ENCODE peak calls at places on chromosome 13, in ten cellular contexts. Q, O, F, L, V, S, U, A, K and D are unnamed samples.

GRCh38 chr13:49569993-49570689 is 15.2 kb downstream of the RCBTB1 start:
- DNase-seq in Q (no peak), O (peak), F (no peak), L (no peak), V (no peak), S (no peak), U (no peak), A (no peak), K (no peak), D (peak)

GRCh38 chr13:79405831-79406596 is at the start of gene RBM26:
- DNase-seq in Q (peak), O (peak), F (peak), L (peak), V (peak), S (peak), U (peak), A (peak), K (peak), D (peak)

GRCh38 chr13:45807520-45808099 is 43.9 kb downstream of the SIAH3 start:
- DNase-seq in Q (no peak), O (peak), F (peak), L (peak), V (no peak), S (no peak), U (no peak), A (no peak), K (peak), D (peak)

GRCh38 chr13:46373623-46374022 is 13.4 kb downstream of the RUBCNL start:
- DNase-seq in Q (no peak), O (no peak), F (no peak), L (no peak), V (no peak), S (no peak), U (no peak), A (no peak), K (peak), D (no peak)

GRCh38 chr13:31361673-31362072 is 161.9 kb downstream of the B3GLCT start:
- DNase-seq in Q (no peak), O (no peak), F (no peak), L (no peak), V (no peak), S (no peak), U (no peak), A (no peak), K (no peak), D (no peak)

GRCh38 chr13:94157705-94158218 is 321.7 kb downstream of the DCT start:
- DNase-seq in Q (no peak), O (no peak), F (no peak), L (no peak), V (no peak), S (no peak), U (no peak), A (no peak), K (no peak), D (no peak)

GRCh38 chr13:51269039-51269438 is 46.8 kb downstream of the FAM124A start:
- DNase-seq in Q (no peak), O (peak), F (peak), L (no peak), V (peak), S (no peak), U (no peak), A (no peak), K (no peak), D (no peak)

GRCh38 chr13:31209172-31209818 is 9.5 kb downstream of the B3GLCT start:
- DNase-seq in Q (peak), O (peak), F (peak), L (peak), V (no peak), S (peak), U (peak), A (peak), K (no peak), D (no peak)

GRCh38 chr13:22793598-22794134 is 387.1 kb upstream of the SGCG start:
- DNase-seq in Q (peak), O (peak), F (no peak), L (peak), V (no peak), S (no peak), U (no peak), A (no peak), K (no peak), D (no peak)

GRCh38 chr13:77113496-77113895 is 86.5 kb upstream of the FBXL3 start:
- DNase-seq in Q (no peak), O (peak), F (no peak), L (no peak), V (no peak), S (no peak), U (no peak), A (no peak), K (no peak), D (no peak)

GRCh38 chr13:93180376-93180966 is 46.1 kb upstream of the GPC6 start:
- DNase-seq in Q (no peak), O (peak), F (no peak), L (no peak), V (peak), S (no peak), U (no peak), A (no peak), K (no peak), D (no peak)

GRCh38 chr13:108083056-108083455 is 132.3 kb downstream of the LIG4 start:
- DNase-seq in Q (no peak), O (peak), F (peak), L (no peak), V (no peak), S (no peak), U (no peak), A (no peak), K (no peak), D (no peak)

GRCh38 chr13:39196957-39197644 is 158.8 kb downstream of the NHLRC3 start:
- DNase-seq in Q (no peak), O (peak), F (no peak), L (no peak), V (no peak), S (no peak), U (no peak), A (no peak), K (no peak), D (no peak)

GRCh38 chr13:106415971-106416370 is 119.5 kb downstream of the EFNB2 start:
- DNase-seq in Q (no peak), O (no peak), F (no peak), L (no peak), V (no peak), S (no peak), U (no peak), A (no peak), K (no peak), D (no peak)

GRCh38 chr13:94620286-94620896 is 18.7 kb downstream of the GPR180 start:
- DNase-seq in Q (peak), O (peak), F (no peak), L (peak), V (no peak), S (no peak), U (no peak), A (no peak), K (peak), D (peak)

GRCh38 chr13:38657191-38657590 is 29.7 kb upstream of the FREM2 start:
- DNase-seq in Q (no peak), O (peak), F (no peak), L (no peak), V (no peak), S (no peak), U (no peak), A (no peak), K (no peak), D (no peak)

GRCh38 chr13:26062853-26063444 is 11.1 kb upstream of the SHISA2 start:
- DNase-seq in Q (peak), O (peak), F (no peak), L (peak), V (no peak), S (no peak), U (no peak), A (no peak), K (peak), D (peak)

GRCh38 chr13:92461402-92461801 is 765.2 kb upstream of the GPC6 start:
- DNase-seq in Q (no peak), O (no peak), F (no peak), L (no peak), V (no peak), S (no peak), U (no peak), A (no peak), K (no peak), D (no peak)

GRCh38 chr13:107250626-107251025 is 682.7 kb upstream of the ARGLU1 start:
- DNase-seq in Q (no peak), O (peak), F (no peak), L (no peak), V (no peak), S (no peak), U (no peak), A (no peak), K (no peak), D (no peak)

GRCh38 chr13:51822106-51822840 is 18.3 kb upstream of the DHRS12 start:
- DNase-seq in Q (no peak), O (no peak), F (no peak), L (no peak), V (no peak), S (no peak), U (no peak), A (no peak), K (no peak), D (no peak)

GRCh38 chr13:25046985-25047660 is 48.8 kb upstream of the PABPC3 start:
- DNase-seq in Q (peak), O (peak), F (no peak), L (peak), V (no peak), S (no peak), U (no peak), A (no peak), K (no peak), D (peak)

GRCh38 chr13:104571161-104571889 is 1505.1 kb upstream of the SLC10A2 start:
- DNase-seq in Q (peak), O (peak), F (peak), L (peak), V (peak), S (no peak), U (no peak), A (peak), K (no peak), D (peak)

GRCh38 chr13:112723771-112724170 is 33.9 kb downstream of the ATP11A start:
- DNase-seq in Q (no peak), O (no peak), F (no peak), L (no peak), V (no peak), S (no peak), U (no peak), A (peak), K (no peak), D (no peak)

GRCh38 chr13:114012921-114013320 is 39.0 kb upstream of the C13orf46 start:
- DNase-seq in Q (no peak), O (no peak), F (no peak), L (no peak), V (no peak), S (no peak), U (no peak), A (no peak), K (no peak), D (no peak)

GRCh38 chr13:23963184-23963931 is 66.1 kb upstream of the C1QTNF9B start:
- DNase-seq in Q (no peak), O (no peak), F (no peak), L (no peak), V (no peak), S (no peak), U (no peak), A (no peak), K (no peak), D (no peak)

GRCh38 chr13:52034616-52035226 is 10.2 kb downstream of the UTP14C start:
- DNase-seq in Q (no peak), O (no peak), F (no peak), L (no peak), V (no peak), S (no peak), U (no peak), A (no peak), K (no peak), D (no peak)

GRCh38 chr13:20799726-20800416 is 26.1 kb upstream of the EEF1AKMT1 start:
- DNase-seq in Q (no peak), O (peak), F (no peak), L (peak), V (no peak), S (no peak), U (no peak), A (no peak), K (no peak), D (peak)

GRCh38 chr13:75761373-75761772 is 125.2 kb downstream of the LMO7 start:
- DNase-seq in Q (no peak), O (no peak), F (no peak), L (no peak), V (no peak), S (no peak), U (no peak), A (no peak), K (no peak), D (peak)

GRCh38 chr13:27293051-27293691 is 22.5 kb downstream of the RASL11A start:
- DNase-seq in Q (no peak), O (no peak), F (no peak), L (no peak), V (no peak), S (no peak), U (no peak), A (no peak), K (peak), D (no peak)

GRCh38 chr13:47955836-47956235 is 45.2 kb downstream of the SUCLA2 start:
- DNase-seq in Q (no peak), O (no peak), F (no peak), L (no peak), V (no peak), S (no peak), U (no peak), A (no peak), K (no peak), D (no peak)

GRCh38 chr13:46404732-46405097 is 17.7 kb upstream of the RUBCNL start:
- DNase-seq in Q (no peak), O (no peak), F (no peak), L (no peak), V (no peak), S (no peak), U (no peak), A (no peak), K (no peak), D (no peak)

GRCh38 chr13:71618154-71618553 is 248.8 kb downstream of the DACH1 start:
- DNase-seq in Q (no peak), O (peak), F (peak), L (no peak), V (no peak), S (no peak), U (no peak), A (no peak), K (no peak), D (no peak)

GRCh38 chr13:19818223-19818842 is 35.6 kb upstream of the PSPC1 start:
- DNase-seq in Q (peak), O (no peak), F (no peak), L (peak), V (no peak), S (peak), U (peak), A (peak), K (peak), D (no peak)

GRCh38 chr13:39634956-39635355 is 20.5 kb upstream of the COG6 start:
- DNase-seq in Q (no peak), O (no peak), F (no peak), L (no peak), V (no peak), S (no peak), U (no peak), A (no peak), K (no peak), D (no peak)

GRCh38 chr13:27354379-27354778 is 70.0 kb upstream of the GTF3A start:
- DNase-seq in Q (no peak), O (peak), F (no peak), L (no peak), V (no peak), S (no peak), U (no peak), A (no peak), K (no peak), D (no peak)

DNA sequence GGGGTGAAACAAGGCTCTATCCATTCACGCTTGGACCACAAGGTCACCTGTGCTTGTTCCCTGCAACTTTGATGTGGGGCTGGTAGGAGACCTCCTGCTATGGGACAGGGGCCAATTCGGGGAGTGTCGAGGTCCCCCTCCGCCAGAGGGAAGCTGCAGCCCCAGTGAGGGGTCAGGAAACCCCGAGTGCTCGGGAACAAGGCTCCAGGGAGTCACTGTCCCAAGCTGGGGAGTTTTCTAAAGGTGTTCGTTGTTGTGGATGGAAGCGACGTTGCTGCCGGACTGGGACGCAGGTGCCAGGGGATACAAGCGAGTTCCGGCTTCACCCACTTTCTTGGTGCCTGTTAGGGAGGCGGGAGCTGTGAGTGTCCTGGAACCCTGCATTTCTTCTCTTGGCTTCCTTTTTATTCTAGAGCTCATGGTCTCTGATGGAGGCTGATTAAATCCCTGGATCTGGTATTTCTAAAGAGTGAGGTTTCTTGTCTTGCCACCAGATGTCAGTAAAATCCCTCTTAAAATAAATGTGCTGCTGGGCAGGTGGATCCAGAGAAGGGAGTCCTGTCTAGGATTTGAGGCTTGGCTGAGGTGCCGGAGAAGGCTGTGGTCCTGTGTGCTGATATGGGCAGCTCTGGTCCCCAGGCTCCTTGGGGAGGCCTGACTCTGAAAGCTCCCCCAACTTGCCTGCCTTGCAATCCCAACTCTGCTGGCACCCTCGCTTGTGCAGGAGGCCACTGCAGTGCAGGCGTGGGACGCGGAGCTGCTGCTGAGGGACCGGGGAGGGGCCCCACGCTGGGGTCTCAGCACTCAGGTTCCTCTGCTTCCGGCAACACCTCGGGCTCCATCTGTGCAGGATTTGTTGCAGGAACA is 153.9 kb downstream of the TEX29 start:
- DNase-seq in Q (no peak), O (peak), F (no peak), L (peak), V (no peak), S (no peak), U (no peak), A (no peak), K (peak), D (peak)
- TF ChIP-seq CTCF in Q (peak), O (peak), F (peak), L (peak), V (peak), S (peak), U (peak), A (peak), K (peak), D (peak)

GRCh38 chr13:43305416-43305815 is 282.0 kb downstream of the DNAJC15 start:
- DNase-seq in Q (no peak), O (peak), F (no peak), L (no peak), V (no peak), S (no peak), U (no peak), A (no peak), K (no peak), D (no peak)
- TF ChIP-seq CTCF in Q (no peak), O (no peak), F (no peak), L (no peak), V (no peak), S (no peak), U (no peak), A (no peak), K (no peak), D (no peak)

GRCh38 chr13:34145061-34145460 is 327.1 kb downstream of the RFC3 start:
- DNase-seq in Q (no peak), O (no peak), F (no peak), L (no peak), V (no peak), S (no peak), U (no peak), A (no peak), K (no peak), D (no peak)

GRCh38 chr13:34139660-34140059 is 321.7 kb downstream of the RFC3 start:
- DNase-seq in Q (no peak), O (no peak), F (no peak), L (no peak), V (no peak), S (no peak), U (no peak), A (no peak), K (no peak), D (no peak)

GRCh38 chr13:34148359-34148758 is 330.4 kb downstream of the RFC3 start:
- DNase-seq in Q (no peak), O (no peak), F (no peak), L (no peak), V (no peak), S (no peak), U (no peak), A (no peak), K (no peak), D (no peak)

GRCh38 chr13:34143637-34144036 is 325.7 kb downstream of the RFC3 start:
- DNase-seq in Q (no peak), O (no peak), F (no peak), L (no peak), V (no peak), S (no peak), U (no peak), A (no peak), K (no peak), D (no peak)
- TF ChIP-seq CTCF in Q (no peak), O (no peak), F (no peak), L (no peak), V (no peak), S (no peak), U (no peak), A (no peak), K (no peak), D (no peak)

GRCh38 chr13:90068658-90069057 is 1278.8 kb upstream of the MIR17HG start:
- DNase-seq in Q (no peak), O (no peak), F (no peak), L (no peak), V (no peak), S (no peak), U (no peak), A (no peak), K (no peak), D (no peak)
- TF ChIP-seq CTCF in Q (no peak), O (no peak), F (no peak), L (no peak), V (no peak), S (no peak), U (no peak), A (no peak), K (no peak), D (no peak)

GRCh38 chr13:37109080-37109678 is 3.7 kb upstream of the CSNK1A1L start:
- DNase-seq in Q (no peak), O (peak), F (no peak), L (peak), V (no peak), S (no peak), U (no peak), A (no peak), K (peak), D (peak)
- TF ChIP-seq CTCF in Q (peak), O (peak), F (peak), L (peak), V (peak), S (peak), U (peak), A (peak), K (peak), D (peak)

GRCh38 chr13:103515410-103515809 is 449.2 kb upstream of the SLC10A2 start:
- DNase-seq in Q (no peak), O (no peak), F (no peak), L (no peak), V (no peak), S (no peak), U (no peak), A (no peak), K (no peak), D (no peak)

GRCh38 chr13:103514188-103514587 is 448.0 kb upstream of the SLC10A2 start:
- DNase-seq in Q (no peak), O (no peak), F (no peak), L (no peak), V (no peak), S (no peak), U (no peak), A (no peak), K (no peak), D (no peak)

GRCh38 chr13:103510007-103510406 is 443.8 kb upstream of the SLC10A2 start:
- DNase-seq in Q (no peak), O (no peak), F (no peak), L (no peak), V (no peak), S (no peak), U (no peak), A (no peak), K (no peak), D (no peak)
- TF ChIP-seq CTCF in Q (no peak), O (no peak), F (no peak), L (no peak), V (no peak), S (no peak), U (no peak), A (no peak), K (no peak), D (no peak)

DNA sequence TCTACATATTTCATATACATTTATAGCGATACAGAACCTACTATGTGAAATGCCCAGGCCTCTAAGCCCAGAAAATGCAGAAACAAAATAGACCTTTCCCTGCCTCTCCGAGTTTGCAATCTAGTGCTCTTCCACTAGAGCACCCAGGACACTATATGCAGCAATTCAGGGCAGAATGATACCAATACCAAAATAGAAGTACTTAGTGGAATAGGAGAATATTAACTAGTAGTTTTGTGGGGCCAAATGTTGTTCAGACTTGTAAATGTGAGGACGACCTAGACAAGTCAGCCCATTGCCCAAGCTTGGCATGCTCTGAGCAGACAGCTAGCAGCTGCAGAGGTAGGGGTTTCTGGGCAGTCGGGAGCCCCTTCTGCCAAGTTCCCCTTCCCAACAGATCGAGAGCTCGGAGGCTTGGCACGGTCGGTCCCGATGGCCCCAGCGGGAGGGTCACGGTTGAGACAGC is 35.8 kb upstream of the FLT1 start:
- DNase-seq in Q (no peak), O (no peak), F (no peak), L (no peak), V (no peak), S (no peak), U (no peak), A (no peak), K (no peak), D (no peak)
- TF ChIP-seq CTCF in Q (no peak), O (peak), F (no peak), L (peak), V (peak), S (no peak), U (peak), A (no peak), K (no peak), D (no peak)